ENCODE peak calls at places on chromosomes 1 and 21, in six cellular contexts. One of them, this sample, is unnamed.

GRCh38 chr1:183209533-183210158 is 23.6 kb downstream of the LAMC2 start:
- DNase-seq in AG04450: no peak
- DNase-seq in ovary: no peak
- DNase-seq in right lobe of liver: no peak
- DNase-seq in psoas muscle: no peak
- DNase-seq in tibial artery: no peak
- DNase-seq in this sample: no peak

GRCh38 chr1:58898739-58899580 is 115.1 kb upstream of the JUN start:
- DNase-seq in AG04450: no peak
- DNase-seq in ovary: peak; percentile 91
- DNase-seq in right lobe of liver: peak; percentile 68
- DNase-seq in psoas muscle: peak; percentile 34
- DNase-seq in tibial artery: no peak
- DNase-seq in this sample: peak; percentile 39

GRCh38 chr1:234841710-234842231 is 231.8 kb upstream of the IRF2BP2 start:
- DNase-seq in AG04450: no peak
- DNase-seq in ovary: no peak
- DNase-seq in right lobe of liver: no peak
- DNase-seq in psoas muscle: no peak
- DNase-seq in tibial artery: no peak
- DNase-seq in this sample: no peak

GRCh38 chr1:25478633-25479032 is 47.9 kb downstream of the MACO1 start:
- DNase-seq in AG04450: no peak
- DNase-seq in ovary: no peak
- DNase-seq in right lobe of liver: no peak
- DNase-seq in psoas muscle: no peak
- DNase-seq in tibial artery: no peak
- DNase-seq in this sample: no peak

GRCh38 chr1:56541408-56541807 is 38.0 kb downstream of the PLPP3 start:
- DNase-seq in AG04450: no peak
- DNase-seq in ovary: no peak
- DNase-seq in right lobe of liver: no peak
- DNase-seq in psoas muscle: no peak
- DNase-seq in tibial artery: no peak
- DNase-seq in this sample: no peak

GRCh38 chr1:112625696-112626095 is 6.1 kb downstream of the CAPZA1 start:
- DNase-seq in AG04450: no peak
- DNase-seq in ovary: no peak
- DNase-seq in right lobe of liver: no peak
- DNase-seq in psoas muscle: no peak
- DNase-seq in tibial artery: no peak
- DNase-seq in this sample: no peak

GRCh38 chr1:207868252-207868768 is 42.6 kb downstream of the CD34 start:
- DNase-seq in AG04450: no peak
- DNase-seq in ovary: peak; percentile 75
- DNase-seq in right lobe of liver: peak; percentile 61
- DNase-seq in psoas muscle: no peak
- DNase-seq in tibial artery: peak; percentile 84
- DNase-seq in this sample: peak; percentile 76

GRCh38 chr21:44985441-44986401 is 45.9 kb downstream of the SLX9 start:
- DNase-seq in AG04450: no peak
- DNase-seq in ovary: peak; percentile 21
- DNase-seq in right lobe of liver: no peak
- DNase-seq in psoas muscle: peak; percentile 17
- DNase-seq in tibial artery: peak; percentile 67
- DNase-seq in this sample: peak; percentile 17

GRCh38 chr1:216461466-216461865 is 38.2 kb upstream of the USH2A start:
- DNase-seq in AG04450: peak; percentile 54
- DNase-seq in ovary: no peak
- DNase-seq in right lobe of liver: no peak
- DNase-seq in psoas muscle: no peak
- DNase-seq in tibial artery: no peak
- DNase-seq in this sample: no peak

GRCh38 chr1:231315887-231316286 is 21.8 kb downstream of the EXOC8 start:
- DNase-seq in AG04450: no peak
- DNase-seq in ovary: no peak
- DNase-seq in right lobe of liver: no peak
- DNase-seq in psoas muscle: peak; percentile 33
- DNase-seq in tibial artery: no peak
- DNase-seq in this sample: peak; percentile 73

GRCh38 chr1:205246426-205247119 is 18.8 kb downstream of the TMCC2 start:
- DNase-seq in AG04450: no peak
- DNase-seq in ovary: peak; percentile 6
- DNase-seq in right lobe of liver: no peak
- DNase-seq in psoas muscle: no peak
- DNase-seq in tibial artery: peak; percentile 50
- DNase-seq in this sample: no peak

GRCh38 chr1:231093158-231093922 is 53.3 kb upstream of the FAM89A start:
- DNase-seq in AG04450: no peak
- DNase-seq in ovary: no peak
- DNase-seq in right lobe of liver: no peak
- DNase-seq in psoas muscle: no peak
- DNase-seq in tibial artery: no peak
- DNase-seq in this sample: no peak

GRCh38 chr1:7107109-7107830 is 322.0 kb downstream of the CAMTA1 start:
- DNase-seq in AG04450: no peak
- DNase-seq in ovary: no peak
- DNase-seq in right lobe of liver: no peak
- DNase-seq in psoas muscle: no peak
- DNase-seq in tibial artery: no peak
- DNase-seq in this sample: no peak

GRCh38 chr1:29259802-29260441 is 23.6 kb downstream of the PTPRU start:
- DNase-seq in AG04450: no peak
- DNase-seq in ovary: peak; percentile 62
- DNase-seq in right lobe of liver: peak; percentile 76
- DNase-seq in psoas muscle: peak; percentile 67
- DNase-seq in tibial artery: peak; percentile 69
- DNase-seq in this sample: peak; percentile 33

GRCh38 chr1:183270541-183271141 is 84.6 kb downstream of the LAMC2 start:
- DNase-seq in AG04450: peak; percentile 81
- DNase-seq in ovary: no peak
- DNase-seq in right lobe of liver: no peak
- DNase-seq in psoas muscle: no peak
- DNase-seq in tibial artery: no peak
- DNase-seq in this sample: no peak

GRCh38 chr1:77253211-77253610 is 28.6 kb upstream of the AK5 start:
- DNase-seq in AG04450: no peak
- DNase-seq in ovary: no peak
- DNase-seq in right lobe of liver: no peak
- DNase-seq in psoas muscle: no peak
- DNase-seq in tibial artery: no peak
- DNase-seq in this sample: no peak

GRCh38 chr1:239816090-239816812 is 275.4 kb upstream of the FMN2 start:
- DNase-seq in AG04450: peak; percentile 4
- DNase-seq in ovary: peak; percentile 64
- DNase-seq in right lobe of liver: no peak
- DNase-seq in psoas muscle: no peak
- DNase-seq in tibial artery: peak; percentile 74
- DNase-seq in this sample: no peak

GRCh38 chr1:31712041-31712440 is 8.2 kb upstream of the COL16A1 start:
- DNase-seq in AG04450: peak; percentile 57
- DNase-seq in ovary: no peak
- DNase-seq in right lobe of liver: no peak
- DNase-seq in psoas muscle: no peak
- DNase-seq in tibial artery: no peak
- DNase-seq in this sample: no peak

GRCh38 chr1:60716472-60716871 is 365.9 kb upstream of the NFIA start:
- DNase-seq in AG04450: no peak
- DNase-seq in ovary: no peak
- DNase-seq in right lobe of liver: no peak
- DNase-seq in psoas muscle: no peak
- DNase-seq in tibial artery: no peak
- DNase-seq in this sample: no peak

GRCh38 chr1:62823556-62823955 is 39.6 kb downstream of the ATG4C start:
- DNase-seq in AG04450: no peak
- DNase-seq in ovary: no peak
- DNase-seq in right lobe of liver: no peak
- DNase-seq in psoas muscle: no peak
- DNase-seq in tibial artery: no peak
- DNase-seq in this sample: no peak

GRCh38 chr21:36545776-36546511 is 66.0 kb upstream of the CLDN14 start:
- DNase-seq in AG04450: no peak
- DNase-seq in ovary: no peak
- DNase-seq in right lobe of liver: peak; percentile 79
- DNase-seq in psoas muscle: no peak
- DNase-seq in tibial artery: peak; percentile 53
- DNase-seq in this sample: no peak

GRCh38 chr1:182905321-182905720 is 47.6 kb downstream of the SHCBP1L start:
- DNase-seq in AG04450: no peak
- DNase-seq in ovary: no peak
- DNase-seq in right lobe of liver: no peak
- DNase-seq in psoas muscle: no peak
- DNase-seq in tibial artery: no peak
- DNase-seq in this sample: no peak

GRCh38 chr1:181028241-181029014 is 5.4 kb upstream of the MR1 start:
- DNase-seq in AG04450: peak; percentile 47
- DNase-seq in ovary: no peak
- DNase-seq in right lobe of liver: no peak
- DNase-seq in psoas muscle: no peak
- DNase-seq in tibial artery: no peak
- DNase-seq in this sample: no peak

GRCh38 chr1:36900128-36900527 is 134.2 kb downstream of the GRIK3 start:
- DNase-seq in AG04450: no peak
- DNase-seq in ovary: no peak
- DNase-seq in right lobe of liver: no peak
- DNase-seq in psoas muscle: no peak
- DNase-seq in tibial artery: no peak
- DNase-seq in this sample: no peak
- H3K9me3 ChIP-seq in AG04450: no peaks in the 10 kb centered on the region
- H3K9me3 ChIP-seq in ovary: no peaks in the 10 kb centered on the region
- H3K9me3 ChIP-seq in right lobe of liver: no peaks in the 10 kb centered on the region
- H3K9me3 ChIP-seq in psoas muscle: no peaks in the 10 kb centered on the region
- H3K9me3 ChIP-seq in tibial artery: peaks cover 5% of the 10 kb centered on the region
- H3K9me3 ChIP-seq in this sample: no peaks in the 10 kb centered on the region

DNA sequence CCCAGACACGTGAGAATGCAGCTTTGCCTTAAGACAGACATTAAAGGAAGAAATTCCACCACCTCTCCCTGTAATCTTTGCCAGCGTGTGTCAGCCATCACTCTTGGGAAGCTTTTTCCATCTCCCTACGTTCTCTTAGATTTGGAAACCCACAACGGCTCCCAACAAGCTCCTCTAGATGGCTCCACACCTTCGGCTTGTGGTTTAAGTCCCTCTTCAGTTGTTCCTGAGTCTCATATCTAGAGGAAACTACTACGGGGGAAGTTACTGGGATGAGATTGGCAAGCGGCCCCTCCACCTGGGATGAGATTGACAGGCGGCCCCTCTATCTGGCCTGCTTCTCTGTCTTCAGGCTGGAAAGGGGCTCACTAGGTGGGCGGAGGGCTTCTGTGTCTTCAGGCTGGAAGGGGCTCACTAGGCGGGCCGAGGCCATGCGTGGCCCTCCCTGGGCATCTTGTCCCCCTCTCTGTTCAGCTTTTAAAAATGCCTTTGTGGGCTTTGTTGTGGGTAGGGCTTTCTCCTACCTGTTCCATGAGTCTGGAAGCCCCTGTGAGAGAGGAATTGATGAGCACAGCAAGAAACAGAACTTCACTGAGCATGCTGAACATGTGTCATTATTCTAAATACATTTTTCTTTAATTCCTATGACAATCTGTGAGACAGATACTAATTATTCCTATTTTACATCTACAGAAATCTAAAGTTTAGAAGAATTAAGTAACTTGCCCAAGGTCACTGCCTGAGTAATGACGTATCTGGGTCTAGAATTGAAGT is 670.5 kb downstream of the KIF26B start:
- DNase-seq in AG04450: no peak
- DNase-seq in ovary: no peak
- DNase-seq in right lobe of liver: no peak
- DNase-seq in psoas muscle: no peak
- DNase-seq in tibial artery: no peak
- DNase-seq in this sample: no peak
- TF ChIP-seq CTCF in AG04450: peak; percentile 15
- TF ChIP-seq CTCF in ovary: no peak
- TF ChIP-seq CTCF in right lobe of liver: peak; percentile 20
- TF ChIP-seq CTCF in psoas muscle: no peak
- TF ChIP-seq CTCF in tibial artery: no peak
- TF ChIP-seq CTCF in this sample: no peak

DNA sequence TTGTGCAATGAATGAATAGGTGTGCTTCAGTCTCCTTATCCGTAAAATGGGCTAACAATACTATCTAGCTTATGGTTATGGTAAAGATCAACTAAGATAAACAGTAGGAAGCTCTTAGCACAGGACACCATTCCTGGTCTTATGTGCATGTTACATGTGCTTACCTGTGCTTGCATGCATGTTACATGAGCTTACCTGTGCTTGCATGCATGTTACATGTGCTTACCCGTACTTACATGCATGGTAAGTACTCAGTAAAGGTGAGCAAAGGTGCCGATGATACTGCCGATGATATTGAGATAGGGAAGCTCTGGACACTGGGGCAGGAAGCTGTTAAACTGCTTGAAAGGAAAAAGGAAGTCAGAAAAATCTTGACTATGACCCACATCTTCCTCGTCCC is 211.0 kb upstream of the USP24 start:
- DNase-seq in AG04450: no peak
- DNase-seq in ovary: no peak
- DNase-seq in right lobe of liver: no peak
- DNase-seq in psoas muscle: no peak
- DNase-seq in tibial artery: no peak
- DNase-seq in this sample: no peak
- H3K9me3 ChIP-seq in AG04450: no peaks in the 10 kb centered on the region
- H3K9me3 ChIP-seq in ovary: no peaks in the 10 kb centered on the region
- H3K9me3 ChIP-seq in right lobe of liver: no peaks in the 10 kb centered on the region
- H3K9me3 ChIP-seq in psoas muscle: peaks cover 7% of the 10 kb centered on the region
- H3K9me3 ChIP-seq in tibial artery: peaks cover 11% of the 10 kb centered on the region
- H3K9me3 ChIP-seq in this sample: no peaks in the 10 kb centered on the region

GRCh38 chr1:54138994-54139393 is 13.8 kb downstream of the CDCP2 start:
- DNase-seq in AG04450: no peak
- DNase-seq in ovary: no peak
- DNase-seq in right lobe of liver: no peak
- DNase-seq in psoas muscle: no peak
- DNase-seq in tibial artery: no peak
- DNase-seq in this sample: no peak

GRCh38 chr1:54142146-54142900 is 10.5 kb downstream of the CDCP2 start:
- DNase-seq in AG04450: no peak
- DNase-seq in ovary: no peak
- DNase-seq in right lobe of liver: no peak
- DNase-seq in psoas muscle: no peak
- DNase-seq in tibial artery: no peak
- DNase-seq in this sample: no peak

GRCh38 chr1:54139711-54140110 is 13.1 kb downstream of the CDCP2 start:
- DNase-seq in AG04450: no peak
- DNase-seq in ovary: no peak
- DNase-seq in right lobe of liver: no peak
- DNase-seq in psoas muscle: no peak
- DNase-seq in tibial artery: no peak
- DNase-seq in this sample: no peak

GRCh38 chr1:54149734-54150133 is 3.1 kb downstream of the CDCP2 start:
- DNase-seq in AG04450: no peak
- DNase-seq in ovary: no peak
- DNase-seq in right lobe of liver: no peak
- DNase-seq in psoas muscle: no peak
- DNase-seq in tibial artery: no peak
- DNase-seq in this sample: no peak

DNA sequence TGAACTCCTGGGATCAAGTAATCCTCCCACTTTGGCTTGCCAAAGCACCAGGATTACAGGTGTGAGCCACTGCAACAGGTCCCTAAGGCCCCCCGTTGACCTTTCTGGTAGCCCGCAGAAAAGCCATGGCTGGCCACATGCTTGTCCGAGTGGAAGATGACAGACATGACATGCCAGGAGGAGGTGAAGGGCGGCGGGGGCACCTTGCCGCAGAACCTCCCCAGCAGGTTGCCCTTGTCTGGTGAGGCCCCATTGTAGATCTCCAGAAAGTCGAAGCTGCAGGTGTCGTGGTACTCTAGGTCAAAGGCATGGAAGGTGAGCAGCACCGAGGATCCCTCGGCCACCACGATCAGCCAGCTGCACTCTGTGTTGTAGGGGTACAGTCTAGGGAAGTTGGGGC is 8.4 kb downstream of the CDCP2 start:
- DNase-seq in AG04450: no peak
- DNase-seq in ovary: no peak
- DNase-seq in right lobe of liver: no peak
- DNase-seq in psoas muscle: no peak
- DNase-seq in tibial artery: no peak
- DNase-seq in this sample: no peak
- TF ChIP-seq CTCF in AG04450: no peak
- TF ChIP-seq CTCF in ovary: no peak
- TF ChIP-seq CTCF in right lobe of liver: no peak
- TF ChIP-seq CTCF in psoas muscle: no peak
- TF ChIP-seq CTCF in tibial artery: no peak
- TF ChIP-seq CTCF in this sample: no peak

This sample was measured in pancreas.